ENCODE peak calls at places on chromosomes 6 and 20, in four cellular contexts. P is GM23338, S is thoracic aorta, R is left ventricle myocardium inferior. T is an unnamed sample. For H3K4me1, the result is how much of the 10 kb centered on the place peaks cover.

GRCh38 chr20:43102394-43102793 is 87.3 kb downstream of the PTPRT start:
- DNase-seq in P (peak), S (no peak), R (no peak), T (no peak)

GRCh38 chr20:46898433-46898832 is 3.8 kb downstream of the EYA2 start:
- DNase-seq in P (no peak), S (no peak), R (no peak), T (no peak)

GRCh38 chr6:109082178-109082577 is 12.5 kb downstream of the SESN1 start:
- DNase-seq in P (peak), S (no peak), R (no peak), T (no peak)

GRCh38 chr6:135073757-135074393 is 19.3 kb upstream of the HBS1L start:
- DNase-seq in P (no peak), S (no peak), R (no peak), T (no peak)

GRCh38 chr6:162868397-162868796 is 140.6 kb downstream of the PACRG start:
- DNase-seq in P (no peak), S (no peak), R (no peak), T (no peak)

GRCh38 chr20:57849868-57850215 is 140.0 kb upstream of the PMEPA1 start:
- DNase-seq in P (no peak), S (no peak), R (no peak), T (no peak)

GRCh38 chr6:43702147-43702521 is 14.5 kb upstream of the MRPS18A start:
- DNase-seq in P (no peak), S (no peak), R (no peak), T (no peak)

GRCh38 chr6:14642842-14643241 is 525.3 kb downstream of the CD83 start:
- DNase-seq in P (no peak), S (no peak), R (no peak), T (no peak)

GRCh38 chr6:104630522-104630921 is 229.2 kb downstream of the HACE1 start:
- DNase-seq in P (peak), S (no peak), R (no peak), T (no peak)

GRCh38 chr20:18702736-18703135 is 110.8 kb upstream of the SCP2D1 start:
- DNase-seq in P (no peak), S (no peak), R (peak), T (no peak)

GRCh38 chr6:30568245-30568644 is 3.0 kb upstream of the ABCF1 start:
- DNase-seq in P (no peak), S (no peak), R (no peak), T (no peak)

GRCh38 chr6:108942556-108943492 is 94.6 kb downstream of the ARMC2 start:
- DNase-seq in P (no peak), S (no peak), R (no peak), T (no peak)

GRCh38 chr6:9583946-9584345 is 830.9 kb downstream of the TFAP2A start:
- DNase-seq in P (no peak), S (no peak), R (no peak), T (no peak)

GRCh38 chr6:146914563-146915483 is 289.4 kb upstream of the STXBP5 start:
- DNase-seq in P (no peak), S (peak), R (no peak), T (no peak)

GRCh38 chr20:35304956-35305355 is 12.7 kb upstream of the FAM83C start:
- DNase-seq in P (no peak), S (no peak), R (no peak), T (no peak)

GRCh38 chr20:35307666-35308653 is 15.7 kb upstream of the FAM83C start:
- DNase-seq in P (no peak), S (peak), R (peak), T (no peak)

GRCh38 chr20:35305682-35306556 is 13.7 kb upstream of the FAM83C start:
- DNase-seq in P (no peak), S (peak), R (no peak), T (no peak)

GRCh38 chr20:35303735-35304431 is 11.7 kb upstream of the FAM83C start:
- DNase-seq in P (peak), S (peak), R (peak), T (peak)

GRCh38 chr20:35306931-35307517 is 14.8 kb upstream of the FAM83C start:
- DNase-seq in P (peak), S (no peak), R (peak), T (peak)
- TF ChIP-seq CTCF in P (peak), S (peak), R (peak), T (peak)

DNA sequence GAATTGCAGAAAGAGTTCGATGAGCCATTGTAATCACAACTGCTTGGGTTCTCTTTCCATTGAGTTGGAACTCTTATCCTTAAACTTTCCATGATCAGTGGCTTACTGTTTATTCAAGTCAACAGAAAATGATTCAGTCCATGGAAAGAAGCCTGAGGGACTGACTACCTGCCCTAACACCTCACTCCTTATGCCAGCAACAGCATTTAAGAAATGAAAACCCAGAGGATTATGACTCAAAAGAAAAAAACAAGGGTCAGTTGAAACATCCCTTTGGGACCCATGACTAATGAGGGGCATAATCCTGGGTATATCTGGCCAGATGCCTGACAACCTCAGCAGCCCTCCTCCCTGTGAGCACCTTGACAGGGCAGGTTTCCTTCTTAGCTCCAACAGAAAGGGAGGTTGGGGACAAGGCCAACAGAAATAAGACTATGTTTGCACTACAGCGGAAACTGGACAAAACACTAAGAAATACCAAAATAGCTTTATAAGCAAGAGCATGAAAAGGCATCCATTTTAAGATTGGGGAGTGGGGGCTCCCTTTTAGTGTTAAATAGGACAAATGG is 106.7 kb downstream of the MAP3K5 start:
- DNase-seq in P (no peak), S (no peak), R (no peak), T (no peak)
- H3K4me3 ChIP-seq in P (no peak), S (peak), R (no peak), T (no peak)

GRCh38 chr6:85403331-85404015 is 46.4 kb upstream of the NT5E start:
- DNase-seq in P (peak), S (no peak), R (no peak), T (no peak)
- H3K4me1 ChIP-seq in P (under half), S (under half), R (under half), T (under half)

GRCh38 chr6:6584310-6585002 is 4.1 kb upstream of the LY86 start:
- DNase-seq in P (no peak), S (no peak), R (no peak), T (no peak)
- TF ChIP-seq CTCF in P (peak), S (no peak), R (no peak), T (no peak)

DNA sequence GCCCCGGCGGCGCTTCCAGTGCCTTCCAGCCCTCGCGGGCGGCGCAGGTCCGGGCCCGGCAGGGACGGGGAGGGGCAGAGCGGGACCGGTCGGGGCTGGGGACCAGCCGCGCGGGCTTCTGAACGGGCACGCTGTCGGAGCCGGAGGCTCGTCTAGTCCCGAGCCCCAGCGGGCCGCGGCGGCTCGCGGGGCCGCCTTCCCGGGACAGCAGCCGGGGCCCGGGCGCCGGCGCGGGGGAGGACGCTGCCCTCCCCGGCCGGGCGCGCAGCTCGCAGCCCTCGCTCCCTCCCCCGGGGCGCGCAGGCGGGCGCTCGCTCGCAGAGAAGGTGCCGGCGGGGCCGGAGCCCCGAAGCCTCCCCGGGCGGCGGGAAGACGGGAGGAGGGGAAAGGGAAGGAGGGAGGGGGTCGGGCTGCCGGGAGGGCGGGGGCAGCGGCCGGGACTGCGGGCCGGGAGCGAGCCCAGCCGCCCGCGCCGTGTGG is 696 bp upstream of the SIRPA start:
- DNase-seq in P (no peak), S (no peak), R (peak), T (no peak)
- H3K4me3 ChIP-seq in P (peak), S (peak), R (peak), T (peak)

GRCh38 chr6:167679137-167679736 is 147.5 kb upstream of the AFDN start:
- DNase-seq in P (peak), S (no peak), R (no peak), T (no peak)
- H3K4me1 ChIP-seq in P (under half), S (under half), R (half or more), T (under half)

GRCh38 chr6:70208235-70208790 is 94.6 kb downstream of the COL9A1 start:
- DNase-seq in P (no peak), S (no peak), R (no peak), T (no peak)

GRCh38 chr6:70215460-70215859 is 87.4 kb downstream of the COL9A1 start:
- DNase-seq in P (no peak), S (no peak), R (no peak), T (no peak)

GRCh38 chr6:70210462-70210861 is 92.4 kb downstream of the COL9A1 start:
- DNase-seq in P (peak), S (no peak), R (no peak), T (no peak)
- TF ChIP-seq CTCF in P (no peak), S (no peak), R (peak), T (no peak)

GRCh38 chr6:16061833-16062232 is 67.1 kb upstream of the MYLIP start:
- DNase-seq in P (no peak), S (no peak), R (no peak), T (no peak)
- H3K4me3 ChIP-seq in P (no peak), S (no peak), R (no peak), T (no peak)

DNA sequence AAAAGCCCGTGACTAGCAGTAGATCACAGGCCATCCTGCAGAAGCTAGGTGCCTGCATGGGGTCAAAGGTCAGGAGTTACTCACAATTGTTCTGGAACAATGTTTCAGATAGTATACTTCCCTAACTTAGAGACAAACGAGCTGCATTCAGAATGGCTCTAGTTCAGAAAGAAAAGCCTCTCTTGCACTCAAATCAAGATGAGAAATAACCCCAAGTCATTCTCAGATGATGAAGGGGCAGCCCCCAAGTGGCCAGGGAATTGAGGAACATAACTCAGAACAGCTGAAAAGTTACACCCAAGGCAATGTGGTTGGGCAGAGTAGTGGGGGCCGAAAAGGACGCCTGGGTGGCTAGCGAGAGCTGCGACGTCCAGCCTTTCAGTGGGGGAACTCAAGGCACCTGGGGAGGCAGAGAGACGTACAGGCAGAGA is 27.8 kb downstream of the FYN start:
- DNase-seq in P (peak), S (no peak), R (no peak), T (no peak)
- H3K4me1 ChIP-seq in P (half or more), S (under half), R (half or more), T (under half)

T was measured in lung.